ENCODE peak calls at places on chromosomes 11 and 22, in seven cellular contexts. V is trophoblast cell, L is neuronal stem cell, T is mesenchymal stem cell, X is mesendoderm, P is H1, G is IMR-90. H is an unnamed sample.
A peak's percentile ranks its signal among the peaks of the same experiment; 100 is the strongest.

GRCh38 chr11:56923116-56923515 is 65.6 kb upstream of the OR5AK2 start:
- DNase-seq in G (no peak), T (no peak), X (no peak), P (no peak), L (no peak), V (no peak), H (no peak)

GRCh38 chr11:76690736-76691135 is 20.2 kb upstream of the LRRC32 start:
- DNase-seq in T (peak; percentile 96), X (no peak), L (no peak), V (peak; percentile 97), P (no peak), G (peak; percentile 86), H (no peak)

GRCh38 chr11:9982127-9982795 is 311.8 kb downstream of the SBF2 start:
- DNase-seq in L (no peak), V (peak; percentile 33), G (no peak), P (no peak), T (no peak), X (no peak), H (no peak)

GRCh38 chr22:38172489-38173155 is 9.0 kb downstream of the PLA2G6 start:
- DNase-seq in P (no peak), X (no peak), V (no peak), G (peak; percentile 65), T (no peak), L (no peak), H (no peak)

GRCh38 chr22:35887296-35887875 is 141.2 kb downstream of the RBFOX2 start:
- DNase-seq in V (no peak), X (peak; percentile 77), T (peak; percentile 38), G (peak; percentile 74), P (no peak), L (no peak), H (no peak)

GRCh38 chr11:71064702-71065515 is 187.5 kb downstream of the SHANK2 start:
- DNase-seq in L (no peak), P (no peak), V (no peak), G (no peak), X (no peak), T (no peak), H (no peak)

GRCh38 chr11:97072420-97072819 is 682.6 kb downstream of the JRKL start:
- DNase-seq in T (no peak), P (no peak), L (no peak), V (no peak), X (no peak), G (no peak), H (no peak)

GRCh38 chr11:9738126-9738525 is 74.2 kb downstream of the SWAP70 start:
- DNase-seq in P (no peak), T (peak; percentile 77), L (no peak), V (peak; percentile 18), X (no peak), G (no peak), H (no peak)

GRCh38 chr11:67507242-67507890 is 596 bp downstream of the CDK2AP2 start:
- DNase-seq in T (no peak), L (no peak), V (peak; percentile 86), G (peak; percentile 68), X (peak; percentile 90), P (peak; percentile 54), H (peak; percentile 88)

GRCh38 chr11:100672483-100673038 is 14.5 kb upstream of the ARHGAP42 start:
- DNase-seq in P (no peak), T (no peak), X (no peak), L (no peak), G (no peak), V (no peak), H (no peak)

GRCh38 chr11:69055212-69055586 is 6.5 kb downstream of the TPCN2 start:
- DNase-seq in G (no peak), X (no peak), P (no peak), V (no peak), T (no peak), L (no peak), H (no peak)

GRCh38 chr11:96203567-96204365 is 139.2 kb downstream of the MAML2 start:
- DNase-seq in V (no peak), P (no peak), T (no peak), L (no peak), G (no peak), X (peak; percentile 65), H (no peak)

GRCh38 chr11:14905104-14906033 is 13.3 kb upstream of the CYP2R1 start:
- DNase-seq in G (peak; percentile 10), V (no peak), P (peak; percentile 74), X (peak; percentile 86), T (peak; percentile 34), L (no peak), H (peak; percentile 90)

GRCh38 chr11:104191124-104191523 is 27.2 kb upstream of the PDGFD start:
- DNase-seq in P (no peak), V (peak; percentile 58), L (no peak), X (peak; percentile 0), T (no peak), G (peak; percentile 49), H (no peak)

GRCh38 chr11:44409558-44410236 is 99.8 kb upstream of the ALX4 start:
- DNase-seq in G (no peak), L (no peak), T (no peak), V (no peak), X (peak; percentile 27), P (no peak), H (no peak)

GRCh38 chr11:77374108-77374507 is 72.6 kb upstream of the GDPD4 start:
- DNase-seq in T (no peak), G (peak; percentile 46), P (no peak), L (no peak), V (no peak), X (no peak), H (no peak)

GRCh38 chr22:30511903-30512302 is 6.4 kb upstream of the SEC14L4 start:
- DNase-seq in T (no peak), V (no peak), X (no peak), G (no peak), P (no peak), L (no peak), H (no peak)

GRCh38 chr11:111911563-111912401 is at the start of gene CRYAB:
- DNase-seq in P (no peak), V (peak; percentile 80), G (peak; percentile 82), L (no peak), T (peak; percentile 84), X (peak; percentile 62), H (peak; percentile 39)

GRCh38 chr11:85889676-85890579 is 34.7 kb downstream of the CCDC83 start:
- DNase-seq in P (peak; percentile 17), T (peak; percentile 85), V (peak; percentile 90), X (peak; percentile 90), L (no peak), G (peak; percentile 79), H (no peak)

GRCh38 chr11:47393163-47394049 is 15.0 kb upstream of the SLC39A13 start:
- DNase-seq in X (no peak), P (no peak), V (peak; percentile 15), L (no peak), T (peak; percentile 82), G (peak; percentile 88), H (peak; percentile 25)

GRCh38 chr22:28297504-28297903 is 378.4 kb upstream of the PITPNB start:
- DNase-seq in L (no peak), V (no peak), G (peak; percentile 2), P (no peak), T (peak; percentile 60), X (no peak), H (no peak)

GRCh38 chr11:113370634-113371033 is 16.9 kb upstream of the ANKK1 start:
- DNase-seq in V (no peak), G (no peak), L (no peak), T (no peak), X (no peak), P (no peak), H (no peak)

GRCh38 chr22:18083406-18083805 is 5.6 kb downstream of the PEX26 start:
- DNase-seq in P (no peak), X (no peak), L (no peak), V (no peak), T (no peak), G (no peak), H (no peak)

GRCh38 chr11:69351460-69351859 is 57.5 kb downstream of the MYEOV start:
- DNase-seq in G (peak; percentile 85), X (peak; percentile 7), L (no peak), T (peak; percentile 53), V (peak; percentile 51), P (no peak), H (no peak)

GRCh38 chr22:23230348-23231068 is 50.2 kb downstream of the BCR start:
- DNase-seq in X (peak; percentile 88), T (no peak), V (no peak), P (peak; percentile 41), G (no peak), L (no peak), H (peak; percentile 73)

DNA sequence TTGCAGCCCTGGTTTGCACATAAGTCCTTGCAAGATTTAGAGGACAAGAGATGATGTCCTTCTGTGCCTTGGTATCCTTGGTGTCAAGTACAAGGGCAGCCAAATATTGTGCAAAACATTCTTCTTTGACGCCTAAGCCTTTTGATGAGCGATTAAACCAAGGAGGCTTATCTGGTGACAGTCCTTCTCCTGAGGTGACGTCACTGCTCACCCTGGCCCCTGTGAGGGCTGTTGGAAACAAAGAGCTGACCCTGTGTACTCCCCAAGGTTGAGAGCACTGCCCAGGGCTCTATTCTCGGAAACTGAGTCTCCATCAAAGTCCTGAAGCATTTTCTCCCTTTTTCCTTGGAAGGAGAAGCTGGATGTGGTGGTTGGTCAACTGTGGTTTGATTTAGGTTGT is 4.7 kb upstream of the GRAMD1B start:
- DNase-seq in V (no peak), P (no peak), T (no peak), X (no peak), L (no peak), G (no peak), H (no peak)
- H2BK120ac ChIP-seq in V (no peak overlapping the region), P (no peak overlapping the region), T (no peak overlapping the region), X (no peak overlapping the region), L (no peak overlapping the region), G (no peak overlapping the region), H (no peak overlapping the region)

DNA sequence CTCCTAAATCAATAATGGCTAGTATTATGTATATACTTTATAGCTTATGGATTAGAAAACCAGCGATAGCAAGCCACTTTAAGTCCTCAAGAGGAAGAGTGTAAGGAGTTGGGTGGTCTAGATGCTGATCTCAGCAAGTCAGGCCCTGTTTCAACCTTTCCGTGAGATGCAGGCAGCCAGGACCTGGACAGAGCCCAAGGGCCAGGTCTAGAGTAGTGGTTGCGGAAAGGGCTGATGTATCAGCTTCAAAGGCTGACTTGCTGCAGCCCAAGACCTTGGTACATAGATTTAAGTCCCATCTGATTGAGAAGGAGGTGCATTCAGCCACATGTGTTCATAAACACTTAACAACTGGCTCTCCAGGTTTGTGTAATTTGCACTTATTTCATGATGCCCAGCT is 33.4 kb downstream of the FLI1 start:
- DNase-seq in X (no peak), P (no peak), L (no peak), V (no peak), T (no peak), G (no peak), H (no peak)
- H2BK120ac ChIP-seq in X (no peak overlapping the region), P (no peak overlapping the region), L (no peak overlapping the region), V (no peak overlapping the region), T (no peak overlapping the region), G (no peak overlapping the region), H (no peak overlapping the region)

GRCh38 chr11:119964136-119965025 is 173.5 kb downstream of the TRIM29 start:
- DNase-seq in X (peak; percentile 97), T (no peak), L (peak; percentile 62), P (peak; percentile 50), G (no peak), V (peak; percentile 41), H (peak; percentile 57)
- H2BK120ac ChIP-seq in X (no peak overlapping the region), T (no peak overlapping the region), L (no peak overlapping the region), P (peak overlapping the region; percentile 21), G (no peak overlapping the region), V (peak overlapping the region; percentile 74), H (peak overlapping the region; percentile 69)

DNA sequence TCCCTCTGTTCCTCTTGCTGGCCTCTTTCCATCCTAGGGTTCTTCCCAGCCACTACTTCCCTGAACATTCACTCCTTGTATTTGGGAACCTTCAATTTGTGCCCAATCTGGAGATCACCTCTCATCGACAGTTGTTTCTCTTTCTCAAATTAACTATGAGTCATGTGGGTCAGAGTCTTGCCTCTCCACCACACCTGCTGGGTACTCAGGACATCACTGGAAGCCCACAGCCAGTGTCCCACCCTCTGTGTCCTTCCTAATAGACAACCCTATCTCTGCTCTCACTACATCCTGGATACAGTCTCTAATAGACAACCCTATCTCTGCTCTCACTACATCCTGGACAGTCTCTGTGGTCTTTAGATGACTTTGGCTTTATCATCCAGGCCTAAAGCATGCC is 70.1 kb downstream of the ARL14EP start:
- DNase-seq in P (no peak), L (no peak), T (no peak), V (no peak), X (no peak), G (no peak), H (no peak)
- H2BK120ac ChIP-seq in P (no peak overlapping the region), L (no peak overlapping the region), T (no peak overlapping the region), V (no peak overlapping the region), X (no peak overlapping the region), G (no peak overlapping the region), H (no peak overlapping the region)

H was measured in H9.